ENCODE peak calls at places on chromosomes 2 and 18, in six cellular contexts. J, V, C, K, B and G are unnamed samples. For H3K27me3, the result is how much of the 10 kb centered on the place peaks cover.

GRCh38 chr2:121293450-121294325 is 8.7 kb upstream of the TFCP2L1 start:
- DNase-seq in J (peak), V (no peak), C (no peak), K (no peak), B (no peak), G (no peak)

GRCh38 chr2:71379086-71379485 is 47.5 kb downstream of the ZNF638 start:
- DNase-seq in J (no peak), V (peak), C (peak), K (no peak), B (no peak), G (peak)

GRCh38 chr2:96250188-96250587 is 15.6 kb downstream of the TMEM127 start:
- DNase-seq in J (no peak), V (no peak), C (no peak), K (no peak), B (no peak), G (no peak)

GRCh38 chr2:42872736-42873135 is 80.4 kb upstream of the HAAO start:
- DNase-seq in J (no peak), V (peak), C (no peak), K (no peak), B (no peak), G (no peak)

GRCh38 chr2:197286805-197287595 is 23.6 kb downstream of the ANKRD44 start:
- DNase-seq in J (no peak), V (peak), C (peak), K (peak), B (peak), G (peak)

GRCh38 chr2:34831096-34831495 is 1232.0 kb upstream of the FAM98A start:
- DNase-seq in J (no peak), V (no peak), C (no peak), K (no peak), B (no peak), G (no peak)

GRCh38 chr2:229714080-229714735 is at the start of gene DNER:
- DNase-seq in J (no peak), V (peak), C (no peak), K (no peak), B (peak), G (peak)

GRCh38 chr18:47736376-47737140 is 193.9 kb downstream of the SMAD2 start:
- DNase-seq in J (no peak), V (no peak), C (no peak), K (no peak), B (no peak), G (no peak)

GRCh38 chr2:74390601-74391000 is 10.5 kb upstream of the DCTN1 start:
- DNase-seq in J (no peak), V (no peak), C (no peak), K (no peak), B (no peak), G (no peak)

GRCh38 chr2:85585781-85586105 is 1.5 kb downstream of the VAMP5 start:
- DNase-seq in J (no peak), V (peak), C (peak), K (no peak), B (no peak), G (peak)

GRCh38 chr2:120635146-120635545 is 100.5 kb upstream of the GLI2 start:
- DNase-seq in J (no peak), V (no peak), C (no peak), K (no peak), B (no peak), G (no peak)

GRCh38 chr2:36516136-36516870 is 81.7 kb downstream of the FEZ2 start:
- DNase-seq in J (no peak), V (peak), C (peak), K (no peak), B (no peak), G (no peak)

GRCh38 chr18:11990541-11990940 is 9.2 kb downstream of the IMPA2 start:
- DNase-seq in J (no peak), V (no peak), C (no peak), K (no peak), B (no peak), G (no peak)

GRCh38 chr2:101613073-101613704 is 84.3 kb upstream of the MAP4K4 start:
- DNase-seq in J (no peak), V (no peak), C (no peak), K (peak), B (no peak), G (no peak)

GRCh38 chr2:61536086-61536722 is 2.0 kb downstream of the XPO1 start:
- DNase-seq in J (peak), V (peak), C (peak), K (no peak), B (peak), G (peak)

GRCh38 chr2:42562474-42563144 is 5.8 kb upstream of the MTA3 start:
- DNase-seq in J (no peak), V (no peak), C (no peak), K (no peak), B (peak), G (peak)

GRCh38 chr2:98835831-98836385 is 100.1 kb downstream of the CRACDL start:
- DNase-seq in J (no peak), V (no peak), C (no peak), K (no peak), B (no peak), G (peak)

GRCh38 chr2:195498839-195499490 is 158.1 kb upstream of the SLC39A10 start:
- DNase-seq in J (no peak), V (peak), C (peak), K (no peak), B (no peak), G (peak)

GRCh38 chr18:9426753-9427152 is 48.6 kb upstream of the RALBP1 start:
- DNase-seq in J (no peak), V (no peak), C (no peak), K (no peak), B (no peak), G (no peak)

GRCh38 chr18:62852851-62853250 is 137.5 kb downstream of the PHLPP1 start:
- DNase-seq in J (no peak), V (peak), C (no peak), K (no peak), B (no peak), G (peak)

GRCh38 chr2:18055290-18055689 is 176.8 kb downstream of the KCNS3 start:
- DNase-seq in J (no peak), V (no peak), C (no peak), K (no peak), B (no peak), G (peak)

GRCh38 chr2:176637497-176638166 is 368.4 kb downstream of the MTX2 start:
- DNase-seq in J (peak), V (peak), C (peak), K (peak), B (no peak), G (peak)

GRCh38 chr2:8285898-8286297 is 396.0 kb upstream of the ID2 start:
- DNase-seq in J (no peak), V (no peak), C (no peak), K (no peak), B (no peak), G (no peak)

GRCh38 chr18:44423826-44424225 is 256.9 kb upstream of the SETBP1 start:
- DNase-seq in J (no peak), V (no peak), C (no peak), K (no peak), B (no peak), G (no peak)

GRCh38 chr2:68643011-68643873 is at the start of gene PROKR1:
- DNase-seq in J (peak), V (peak), C (peak), K (no peak), B (peak), G (peak)

GRCh38 chr2:14616342-14616741 is 16.2 kb upstream of the LRATD1 start:
- DNase-seq in J (no peak), V (no peak), C (no peak), K (no peak), B (no peak), G (no peak)

DNA sequence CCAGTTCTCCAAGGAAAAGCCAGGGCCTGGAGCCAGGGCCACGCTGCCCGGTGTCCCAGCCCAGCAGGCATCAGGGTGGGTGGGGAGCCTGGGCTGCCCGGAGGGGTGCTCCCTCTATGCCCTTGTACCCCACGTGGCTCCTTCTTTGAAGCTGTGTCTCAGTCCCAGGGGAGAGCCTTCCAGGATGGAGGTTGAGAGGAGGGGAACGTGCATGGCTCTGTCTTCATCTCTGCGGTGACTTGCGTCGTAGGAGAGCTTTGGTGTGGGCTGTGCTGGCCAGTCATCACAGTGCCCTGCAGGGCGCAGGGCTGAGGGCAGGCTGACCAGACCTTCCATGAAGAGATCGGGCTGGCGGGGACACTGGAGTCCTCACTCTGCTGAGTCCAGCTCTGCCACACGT is 197.2 kb downstream of the LDLRAD4 start:
- DNase-seq in J (no peak), V (no peak), C (no peak), K (no peak), B (no peak), G (no peak)
- H3K27me3 ChIP-seq in J (under half), V (under half), C (under half), K (under half), B (under half), G (under half)

DNA sequence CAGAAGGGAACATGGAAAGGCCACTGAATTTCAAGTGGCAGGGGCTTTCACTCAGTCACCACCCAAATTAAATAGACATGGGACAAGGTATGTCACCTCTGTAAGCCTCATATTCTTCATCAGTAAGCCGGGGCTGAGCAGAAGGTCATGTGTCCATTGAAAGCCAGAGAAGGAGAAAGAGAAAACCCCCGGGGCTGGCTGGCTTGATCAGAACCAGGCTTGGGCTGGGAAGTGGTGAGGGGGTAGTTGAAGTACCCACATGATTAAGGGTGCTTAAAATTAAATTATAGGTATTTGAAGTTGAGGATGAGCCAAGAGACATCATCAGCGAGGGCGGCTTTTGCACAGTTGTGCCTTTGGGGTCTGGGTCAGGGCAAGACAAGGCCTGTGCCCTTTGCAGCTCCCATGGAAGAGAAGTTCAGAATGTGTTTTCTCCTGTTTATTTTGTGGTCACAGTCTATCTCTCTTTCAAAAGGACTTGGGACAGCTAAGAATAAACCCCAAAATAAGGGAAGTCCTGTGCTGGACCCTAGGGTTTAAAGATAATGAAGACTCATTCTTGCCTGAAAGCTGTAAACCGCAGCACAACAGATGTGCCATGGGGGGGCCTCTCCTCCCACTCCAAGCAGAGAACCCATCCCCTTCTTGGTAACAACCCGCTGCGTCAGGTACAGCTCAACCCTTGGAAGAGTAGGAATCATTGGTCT is 10.6 kb downstream of the DBI start:
- DNase-seq in J (no peak), V (no peak), C (no peak), K (no peak), B (no peak), G (no peak)
- H3K27me3 ChIP-seq in J (under half), V (under half), C (under half), K (under half), B (under half), G (under half)

GRCh38 chr2:175559613-175560012 is 378.1 kb upstream of the ATP5MC3 start:
- DNase-seq in J (no peak), V (no peak), C (no peak), K (no peak), B (no peak), G (no peak)
- H3K27me3 ChIP-seq in J (under half), V (under half), C (under half), K (under half), B (under half), G (half or more)

DNA sequence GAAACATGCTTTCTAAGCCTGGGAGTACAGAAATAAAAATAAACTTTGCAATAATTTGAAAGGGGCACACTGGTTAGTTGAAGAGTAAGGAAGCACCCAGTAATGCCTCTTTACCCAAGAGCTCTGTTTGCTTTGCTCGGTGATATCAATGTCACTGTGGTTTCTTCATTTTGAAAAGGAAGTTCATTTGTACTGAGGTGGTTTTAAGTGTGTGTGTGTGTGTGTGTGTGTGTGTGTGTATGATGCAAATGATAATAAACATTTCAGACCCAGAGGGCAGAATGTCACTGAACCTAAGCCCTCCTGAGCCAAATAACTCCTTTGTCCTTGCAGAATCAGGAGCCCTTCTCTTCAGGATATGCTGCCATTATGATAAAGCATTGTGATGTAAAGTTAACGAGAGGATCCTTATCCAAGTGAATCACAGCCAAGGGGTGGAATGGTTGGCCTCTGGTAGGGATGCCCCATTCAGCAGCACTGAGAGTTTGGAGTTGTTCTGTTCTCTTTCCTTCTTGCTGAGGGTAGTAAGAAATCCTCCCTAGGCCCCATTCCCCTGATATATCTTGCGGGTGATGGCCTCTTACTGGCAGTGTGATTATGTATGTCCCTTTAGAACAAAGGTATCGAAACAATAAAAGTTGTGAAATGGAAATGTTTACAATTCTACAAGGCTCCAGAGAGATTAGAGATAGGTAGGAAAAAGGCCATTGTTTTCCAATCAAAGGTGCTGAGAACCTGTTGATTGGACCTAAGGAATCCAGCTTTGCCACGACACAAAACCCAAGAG is 7.6 kb downstream of the ITGA6 start:
- DNase-seq in J (no peak), V (no peak), C (peak), K (no peak), B (no peak), G (no peak)
- H3K27me3 ChIP-seq in J (under half), V (under half), C (under half), K (under half), B (under half), G (under half)

DNA sequence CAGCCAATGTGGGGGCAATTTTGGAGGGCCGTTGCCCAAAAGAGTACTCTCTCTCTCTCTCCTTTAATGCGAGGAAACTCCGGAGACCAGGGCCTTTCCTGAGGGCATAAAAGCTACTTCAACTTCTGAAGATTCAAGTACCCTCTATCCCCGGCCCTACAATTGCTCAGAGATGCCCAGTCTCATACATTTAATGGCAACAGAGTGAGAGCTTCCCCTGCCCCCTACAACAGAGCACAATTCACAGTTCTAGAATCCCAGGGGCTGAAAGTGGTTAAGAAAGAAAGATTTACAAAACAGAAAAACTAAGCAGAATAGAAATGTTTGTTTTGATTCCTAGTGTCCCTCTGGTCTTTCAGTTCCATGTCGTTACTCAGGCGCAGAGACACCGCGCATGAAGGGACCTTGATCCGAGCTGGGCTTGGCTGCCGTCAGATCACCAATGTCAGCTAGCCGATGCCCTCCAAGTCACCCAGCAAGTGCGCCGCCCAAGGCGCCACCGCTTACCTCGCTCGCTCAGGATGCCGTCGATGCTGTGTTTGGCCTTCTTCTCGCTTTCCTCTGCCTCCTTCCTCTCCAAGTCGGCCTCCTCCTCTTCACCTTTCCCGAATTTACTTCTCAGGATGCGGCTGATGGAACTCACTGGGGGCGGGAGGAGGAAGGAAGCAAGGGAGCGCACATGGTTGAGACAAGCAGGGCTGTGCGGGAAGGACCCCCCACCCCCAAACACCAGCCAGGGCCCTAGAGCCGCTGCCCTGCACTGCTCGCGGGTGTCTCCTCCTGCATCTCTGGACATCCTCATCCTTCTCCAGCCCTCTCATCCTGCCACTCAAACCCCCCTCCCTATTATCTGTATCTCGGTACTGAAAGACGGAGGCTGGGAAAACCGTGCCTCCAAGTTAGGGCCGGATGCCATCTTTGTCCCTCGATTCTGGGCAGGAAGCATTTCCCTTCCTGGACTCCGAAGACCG is 4.9 kb downstream of the PAX3 start:
- DNase-seq in J (no peak), V (no peak), C (no peak), K (no peak), B (no peak), G (no peak)
- H3K27me3 ChIP-seq in J (half or more), V (half or more), C (half or more), K (half or more), B (half or more), G (half or more)

DNA sequence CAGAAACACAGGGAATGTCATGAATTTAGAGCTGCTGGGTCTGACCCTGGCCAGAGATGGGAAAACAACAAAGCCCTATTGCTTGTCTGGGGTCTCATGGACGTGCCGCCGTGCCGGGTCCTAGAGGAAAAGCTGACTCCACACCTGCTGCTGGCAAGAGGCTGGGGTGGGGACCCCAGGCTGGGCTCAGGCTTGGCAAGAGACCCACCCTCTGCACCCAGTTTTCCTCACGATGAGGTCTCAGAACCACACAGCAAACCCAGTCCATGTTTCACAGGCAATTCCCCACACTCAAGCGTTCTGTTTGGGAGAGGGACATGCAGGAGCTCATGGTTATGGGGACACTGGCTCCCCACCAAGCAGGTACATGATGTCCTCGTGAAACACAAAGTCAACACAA is 367.3 kb upstream of the SALL3 start:
- DNase-seq in J (no peak), V (no peak), C (no peak), K (no peak), B (no peak), G (no peak)
- H3K27me3 ChIP-seq in J (under half), V (under half), C (under half), K (under half), B (under half), G (under half)

DNA sequence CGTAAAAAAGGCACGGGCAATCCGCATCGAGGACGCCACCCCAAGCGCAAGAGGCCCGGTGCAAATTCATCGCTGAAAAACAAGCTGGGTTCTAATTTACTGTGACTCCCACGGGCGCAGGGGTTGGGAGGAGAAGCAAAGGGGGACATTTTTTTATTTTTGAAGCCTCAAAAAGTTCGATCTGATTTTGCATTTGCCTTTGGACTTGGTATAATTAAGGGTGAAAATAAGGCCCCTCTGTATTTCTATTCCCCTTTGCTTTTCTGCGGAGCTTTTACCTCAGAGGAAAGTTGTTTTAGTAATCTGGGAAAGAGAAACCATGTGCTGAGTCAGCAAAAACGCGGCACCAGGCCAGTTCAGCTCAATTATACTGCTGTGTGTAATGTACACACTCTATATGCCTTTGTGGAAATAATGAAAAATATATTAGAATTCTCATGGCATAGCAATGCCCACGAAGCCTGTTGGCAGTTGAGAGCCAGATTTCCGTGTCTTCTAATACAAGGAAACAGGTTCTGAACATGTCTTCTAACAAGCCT is 161.8 kb upstream of the SIX2 start:
- DNase-seq in J (no peak), V (no peak), C (no peak), K (no peak), B (no peak), G (peak)
- H3K27me3 ChIP-seq in J (half or more), V (under half), C (under half), K (under half), B (under half), G (under half)